ENCODE peak calls at places on chromosomes 11 and 22, in nine cellular contexts. T is MM.1S; S is upper lobe of right lung; I is body of pancreas; L is CD8-positive, alpha-beta T cell; Y is neuronal stem cell; X is RWPE2; G is suprapubic skin; A is heart left ventricle. Z is an unnamed sample.

GRCh38 chr11:117831661-117832415 is 7.3 kb upstream of the FXYD2 start:
- DNase-seq in T (no peak), S (no peak), I (no peak), L (no peak), Y (no peak), X (no peak), G (no peak), A (no peak), Z (no peak)

GRCh38 chr11:128342511-128343133 is 244.7 kb downstream of the ETS1 start:
- DNase-seq in T (peak; percentile 49), S (peak; percentile 70), I (no peak), L (peak; percentile 21), Y (no peak), X (no peak), G (no peak), A (peak; percentile 64), Z (no peak)

GRCh38 chr11:104451193-104451592 is 287.2 kb upstream of the PDGFD start:
- DNase-seq in T (no peak), S (no peak), I (peak; percentile 59), L (no peak), Y (no peak), X (no peak), G (no peak), A (peak; percentile 45), Z (no peak)

GRCh38 chr11:82174610-82175009 is 559.1 kb downstream of the FAM181B start:
- DNase-seq in T (no peak), S (no peak), I (no peak), L (no peak), Y (no peak), X (no peak), G (no peak), A (no peak), Z (peak; percentile 18)

GRCh38 chr22:19579880-19580279 is 55.7 kb upstream of the CLDN5 start:
- DNase-seq in T (peak; percentile 45), S (no peak), I (no peak), L (no peak), Y (no peak), X (no peak), G (no peak), A (peak; percentile 74), Z (no peak)

GRCh38 chr11:9462172-9462799 is 1.5 kb downstream of the ZNF143 start:
- DNase-seq in T (no peak), S (peak; percentile 33), I (no peak), L (no peak), Y (no peak), X (no peak), G (no peak), A (no peak), Z (no peak)

GRCh38 chr22:36471341-36471821 is 10.1 kb downstream of the TXN2 start:
- DNase-seq in T (no peak), S (no peak), I (no peak), L (no peak), Y (no peak), X (no peak), G (no peak), A (no peak), Z (no peak)

GRCh38 chr22:17920145-17920605 is 104.2 kb downstream of the MICAL3 start:
- DNase-seq in T (no peak), S (no peak), I (peak; percentile 45), L (no peak), Y (no peak), X (no peak), G (no peak), A (peak; percentile 83), Z (no peak)

GRCh38 chr22:17774928-17775675 is 833 bp upstream of the BID start:
- DNase-seq in T (no peak), S (no peak), I (no peak), L (no peak), Y (no peak), X (no peak), G (no peak), A (no peak), Z (no peak)

GRCh38 chr22:46794491-46794890 is 32.0 kb downstream of the TBC1D22A start:
- DNase-seq in T (no peak), S (no peak), I (no peak), L (no peak), Y (no peak), X (no peak), G (no peak), A (no peak), Z (no peak)

GRCh38 chr11:115616941-115617340 is 112.7 kb upstream of the CADM1 start:
- DNase-seq in T (no peak), S (no peak), I (peak; percentile 16), L (no peak), Y (no peak), X (no peak), G (no peak), A (peak; percentile 54), Z (no peak)

GRCh38 chr22:26922804-26923203 is 265.4 kb downstream of the MIAT start:
- DNase-seq in T (no peak), S (no peak), I (no peak), L (no peak), Y (peak; percentile 41), X (no peak), G (no peak), A (no peak), Z (peak; percentile 36)

GRCh38 chr22:29028468-29028867 is 33.2 kb downstream of the C22orf31 start:
- DNase-seq in T (no peak), S (no peak), I (no peak), L (no peak), Y (no peak), X (no peak), G (no peak), A (no peak), Z (no peak)

GRCh38 chr22:29031236-29031982 is 30.2 kb downstream of the C22orf31 start:
- DNase-seq in T (no peak), S (peak; percentile 71), I (peak; percentile 67), L (no peak), Y (peak; percentile 55), X (no peak), G (no peak), A (peak; percentile 39), Z (no peak)

GRCh38 chr22:29030618-29031235 is 30.9 kb downstream of the C22orf31 start:
- DNase-seq in T (no peak), S (peak; percentile 89), I (peak; percentile 94), L (no peak), Y (peak; percentile 58), X (no peak), G (no peak), A (peak; percentile 81), Z (no peak)

GRCh38 chr22:29030016-29030617 is 31.5 kb downstream of the C22orf31 start:
- DNase-seq in T (no peak), S (no peak), I (peak; percentile 53), L (no peak), Y (peak; percentile 8), X (no peak), G (no peak), A (no peak), Z (no peak)

DNA sequence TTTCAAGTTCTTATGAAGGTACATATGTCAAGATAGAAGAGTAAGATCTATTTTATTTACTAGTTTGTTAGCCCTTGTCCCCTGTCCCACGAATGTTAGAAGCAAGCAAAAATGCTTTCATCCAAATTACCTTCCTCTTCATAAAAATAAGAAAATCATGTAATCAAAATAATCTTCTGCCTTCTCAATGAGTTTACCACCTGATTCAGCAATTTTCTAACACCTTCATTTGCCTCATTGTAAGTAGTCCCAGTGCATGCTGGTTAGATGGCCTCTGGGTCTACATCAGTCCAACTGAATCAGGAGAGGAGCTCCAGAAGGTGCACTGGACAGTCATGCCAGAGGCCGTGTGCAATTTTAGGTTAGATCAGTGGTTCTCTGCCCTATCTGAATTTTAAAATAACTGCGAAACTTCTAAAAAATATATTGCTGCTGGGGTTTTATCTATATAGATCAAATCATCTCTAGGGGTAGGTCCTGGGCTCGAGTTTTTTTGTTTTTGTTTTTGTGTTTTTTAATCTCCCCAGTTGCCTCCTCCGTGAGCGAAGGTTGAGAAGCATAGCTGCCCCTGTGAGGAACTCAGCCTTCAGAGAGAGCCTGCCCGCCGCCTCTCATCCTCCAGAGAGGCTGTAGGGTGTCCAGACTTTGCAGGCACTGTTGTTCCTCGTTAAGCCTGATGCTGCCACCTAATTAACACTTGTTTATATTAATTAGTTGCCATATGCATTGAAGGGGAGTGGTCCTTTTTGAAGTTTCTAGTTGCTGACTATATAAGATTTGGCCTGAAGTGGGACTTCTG is 32.2 kb downstream of the C22orf31 start:
- DNase-seq in T (no peak), S (no peak), I (no peak), L (no peak), Y (no peak), X (no peak), G (no peak), A (no peak), Z (no peak)
- H3K4me3 ChIP-seq in T (no peak overlapping the region), S (peak overlapping the region; percentile 41), I (no peak overlapping the region), L (no peak overlapping the region), Y (no peak overlapping the region), X (no peak overlapping the region), G (no peak overlapping the region), A (no peak overlapping the region), Z (no peak overlapping the region)

GRCh38 chr22:41844036-41844435 is 11.1 kb downstream of the SREBF2 start:
- DNase-seq in T (no peak), S (no peak), I (no peak), L (no peak), Y (no peak), X (no peak), G (no peak), A (no peak), Z (no peak)
- H3K4me1 ChIP-seq in T (no peaks in the 10 kb centered on the region), S (peaks cover 49% of the 10 kb centered on the region), I (peaks cover 62% of the 10 kb centered on the region), L (peaks cover 14% of the 10 kb centered on the region), Y (peaks cover 28% of the 10 kb centered on the region), X (peaks cover 75% of the 10 kb centered on the region), G (peaks cover 95% of the 10 kb centered on the region), A (peaks cover 36% of the 10 kb centered on the region), Z (peaks cover 18% of the 10 kb centered on the region)

GRCh38 chr11:17014774-17015638 is 792 bp upstream of the PLEKHA7 start:
- DNase-seq in T (peak; percentile 71), S (no peak), I (peak; percentile 45), L (no peak), Y (peak; percentile 32), X (peak; percentile 76), G (peak; percentile 71), A (peak; percentile 16), Z (peak; percentile 66)
- H3K4me3 ChIP-seq in T (peak overlapping the region; percentile 90), S (peak overlapping the region; percentile 54), I (no peak overlapping the region), L (peak overlapping the region; percentile 54), Y (peak overlapping the region; percentile 91), X (peak overlapping the region; percentile 46), G (peak overlapping the region; percentile 83), A (peak overlapping the region; percentile 58), Z (peak overlapping the region; percentile 67)

GRCh38 chr11:10502770-10503169 is 38.2 kb downstream of the RNF141 start:
- DNase-seq in T (no peak), S (no peak), I (no peak), L (no peak), Y (no peak), X (no peak), G (no peak), A (no peak), Z (no peak)

GRCh38 chr11:10504490-10504889 is 36.5 kb downstream of the RNF141 start:
- DNase-seq in T (no peak), S (no peak), I (no peak), L (no peak), Y (no peak), X (no peak), G (no peak), A (no peak), Z (no peak)

GRCh38 chr11:10502065-10502680 is 38.8 kb downstream of the RNF141 start:
- DNase-seq in T (no peak), S (no peak), I (no peak), L (no peak), Y (no peak), X (no peak), G (peak; percentile 69), A (no peak), Z (no peak)

GRCh38 chr11:10503217-10503616 is 37.8 kb downstream of the RNF141 start:
- DNase-seq in T (no peak), S (no peak), I (no peak), L (no peak), Y (no peak), X (no peak), G (no peak), A (no peak), Z (no peak)

GRCh38 chr11:10503777-10504176 is 37.2 kb downstream of the RNF141 start:
- DNase-seq in T (no peak), S (no peak), I (no peak), L (no peak), Y (no peak), X (no peak), G (no peak), A (no peak), Z (no peak)
- H3K4me1 ChIP-seq in T (no peaks in the 10 kb centered on the region), S (peaks cover 6% of the 10 kb centered on the region), I (no peaks in the 10 kb centered on the region), L (no peaks in the 10 kb centered on the region), Y (peaks cover 8% of the 10 kb centered on the region), X (peaks cover 8% of the 10 kb centered on the region), G (peaks cover 29% of the 10 kb centered on the region), A (no peaks in the 10 kb centered on the region), Z (no peaks in the 10 kb centered on the region)